ENCODE peak calls at places on chromosomes 5 and 9, in six cellular contexts. One of them, this sample, is unnamed.

GRCh38 chr9:129154866-129155477 is 23.1 kb downstream of the IER5L start:
- DNase-seq in heart left ventricle: no peak
- DNase-seq in astrocyte: no peak
- DNase-seq in AG04450: no peak
- DNase-seq in Peyer's patch: no peak
- DNase-seq in kidney epithelial cell: no peak
- DNase-seq in this sample: peak; percentile 66

GRCh38 chr5:128674837-128675446 is 136.9 kb upstream of the FBN2 start:
- DNase-seq in heart left ventricle: no peak
- DNase-seq in astrocyte: peak; percentile 7
- DNase-seq in AG04450: peak; percentile 24
- DNase-seq in Peyer's patch: no peak
- DNase-seq in kidney epithelial cell: no peak
- DNase-seq in this sample: no peak

GRCh38 chr9:85479305-85479704 is 262.4 kb downstream of the AGTPBP1 start:
- DNase-seq in heart left ventricle: no peak
- DNase-seq in astrocyte: no peak
- DNase-seq in AG04450: no peak
- DNase-seq in Peyer's patch: no peak
- DNase-seq in kidney epithelial cell: no peak
- DNase-seq in this sample: no peak

GRCh38 chr5:139700711-139701693 is 52.9 kb downstream of the CXXC5 start:
- DNase-seq in heart left ventricle: no peak
- DNase-seq in astrocyte: no peak
- DNase-seq in AG04450: no peak
- DNase-seq in Peyer's patch: no peak
- DNase-seq in kidney epithelial cell: no peak
- DNase-seq in this sample: peak; percentile 79

GRCh38 chr5:531101-531748 is 7.0 kb upstream of the SLC9A3 start:
- DNase-seq in heart left ventricle: no peak
- DNase-seq in astrocyte: no peak
- DNase-seq in AG04450: no peak
- DNase-seq in Peyer's patch: peak; percentile 42
- DNase-seq in kidney epithelial cell: no peak
- DNase-seq in this sample: peak; percentile 68

GRCh38 chr5:6576861-6577501 is 55.9 kb downstream of the NSUN2 start:
- DNase-seq in heart left ventricle: no peak
- DNase-seq in astrocyte: peak; percentile 58
- DNase-seq in AG04450: peak; percentile 13
- DNase-seq in Peyer's patch: no peak
- DNase-seq in kidney epithelial cell: no peak
- DNase-seq in this sample: no peak

GRCh38 chr5:60677831-60678664 is 21.9 kb downstream of the DEPDC1B start:
- DNase-seq in heart left ventricle: no peak
- DNase-seq in astrocyte: peak; percentile 29
- DNase-seq in AG04450: no peak
- DNase-seq in Peyer's patch: peak; percentile 61
- DNase-seq in kidney epithelial cell: peak; percentile 23
- DNase-seq in this sample: no peak

GRCh38 chr5:81393783-81394718 is at the start of gene ACOT12:
- DNase-seq in heart left ventricle: no peak
- DNase-seq in astrocyte: peak; percentile 11
- DNase-seq in AG04450: no peak
- DNase-seq in Peyer's patch: peak; percentile 51
- DNase-seq in kidney epithelial cell: no peak
- DNase-seq in this sample: peak; percentile 62

GRCh38 chr5:65867509-65868195 is 58.7 kb upstream of the ERBIN start:
- DNase-seq in heart left ventricle: no peak
- DNase-seq in astrocyte: peak; percentile 41
- DNase-seq in AG04450: no peak
- DNase-seq in Peyer's patch: no peak
- DNase-seq in kidney epithelial cell: no peak
- DNase-seq in this sample: no peak

GRCh38 chr9:19281801-19282200 is 51.3 kb downstream of the DENND4C start:
- DNase-seq in heart left ventricle: no peak
- DNase-seq in astrocyte: no peak
- DNase-seq in AG04450: no peak
- DNase-seq in Peyer's patch: no peak
- DNase-seq in kidney epithelial cell: no peak
- DNase-seq in this sample: no peak

GRCh38 chr9:121214005-121214404 is 12.3 kb upstream of the RAB14 start:
- DNase-seq in heart left ventricle: no peak
- DNase-seq in astrocyte: no peak
- DNase-seq in AG04450: no peak
- DNase-seq in Peyer's patch: no peak
- DNase-seq in kidney epithelial cell: no peak
- DNase-seq in this sample: no peak

GRCh38 chr5:132209131-132209530 is 18.5 kb downstream of the P4HA2 start:
- DNase-seq in heart left ventricle: no peak
- DNase-seq in astrocyte: peak; percentile 85
- DNase-seq in AG04450: no peak
- DNase-seq in Peyer's patch: no peak
- DNase-seq in kidney epithelial cell: no peak
- DNase-seq in this sample: no peak

GRCh38 chr9:6584881-6585597 is 60.5 kb downstream of the GLDC start:
- DNase-seq in heart left ventricle: no peak
- DNase-seq in astrocyte: peak; percentile 20
- DNase-seq in AG04450: no peak
- DNase-seq in Peyer's patch: no peak
- DNase-seq in kidney epithelial cell: peak; percentile 9
- DNase-seq in this sample: no peak

GRCh38 chr5:10564838-10565784 is 1.2 kb downstream of the ANKRD33B start:
- DNase-seq in heart left ventricle: peak; percentile 37
- DNase-seq in astrocyte: no peak
- DNase-seq in AG04450: no peak
- DNase-seq in Peyer's patch: no peak
- DNase-seq in kidney epithelial cell: no peak
- DNase-seq in this sample: peak; percentile 90

GRCh38 chr5:160286947-160287346 is 25.4 kb downstream of the CCNJL start:
- DNase-seq in heart left ventricle: no peak
- DNase-seq in astrocyte: no peak
- DNase-seq in AG04450: no peak
- DNase-seq in Peyer's patch: no peak
- DNase-seq in kidney epithelial cell: no peak
- DNase-seq in this sample: no peak

GRCh38 chr5:160289356-160289651 is 23.1 kb downstream of the CCNJL start:
- DNase-seq in heart left ventricle: no peak
- DNase-seq in astrocyte: no peak
- DNase-seq in AG04450: no peak
- DNase-seq in Peyer's patch: no peak
- DNase-seq in kidney epithelial cell: no peak
- DNase-seq in this sample: no peak

GRCh38 chr5:160289721-160290120 is 22.6 kb downstream of the CCNJL start:
- DNase-seq in heart left ventricle: no peak
- DNase-seq in astrocyte: no peak
- DNase-seq in AG04450: no peak
- DNase-seq in Peyer's patch: no peak
- DNase-seq in kidney epithelial cell: no peak
- DNase-seq in this sample: no peak

GRCh38 chr5:160285311-160285710 is 27.1 kb downstream of the CCNJL start:
- DNase-seq in heart left ventricle: no peak
- DNase-seq in astrocyte: no peak
- DNase-seq in AG04450: no peak
- DNase-seq in Peyer's patch: no peak
- DNase-seq in kidney epithelial cell: no peak
- DNase-seq in this sample: no peak

DNA sequence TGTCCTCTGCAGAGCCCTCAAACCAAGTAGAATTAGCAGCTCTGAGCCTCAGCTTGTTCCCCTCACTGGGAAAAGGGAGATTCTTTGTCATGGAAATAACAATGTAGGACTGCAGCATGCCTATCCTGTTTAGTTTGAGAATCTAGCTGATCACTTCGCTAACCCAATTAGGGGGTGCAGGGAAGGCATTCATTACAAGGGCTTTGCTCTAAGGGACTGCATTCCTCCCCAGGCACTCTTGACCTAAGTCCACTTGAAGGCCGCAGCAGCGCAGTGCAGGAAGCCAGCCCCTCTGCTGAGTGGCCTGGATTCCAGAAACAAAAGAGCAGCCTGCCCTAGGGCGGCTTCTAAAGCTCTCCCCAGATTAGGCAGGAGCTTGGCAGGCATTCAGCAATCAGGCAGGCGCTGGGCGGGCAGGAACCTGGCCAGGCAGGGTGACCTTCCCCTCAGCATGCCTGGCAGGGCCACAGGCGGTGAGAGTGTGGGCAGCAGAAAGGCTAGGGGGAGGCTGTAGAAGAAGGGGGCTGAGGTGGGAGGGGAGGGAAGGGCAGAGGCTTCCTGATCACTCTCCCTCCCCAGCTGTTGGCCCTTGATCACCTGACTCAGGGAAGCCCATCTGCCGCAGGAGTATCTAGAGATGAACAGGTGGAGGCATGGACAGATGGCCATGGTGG is 24.8 kb downstream of the CCNJL start:
- DNase-seq in heart left ventricle: peak; percentile 86
- DNase-seq in astrocyte: peak; percentile 57
- DNase-seq in AG04450: no peak
- DNase-seq in Peyer's patch: peak; percentile 63
- DNase-seq in kidney epithelial cell: no peak
- DNase-seq in this sample: peak; percentile 87
- H3K27me3 ChIP-seq in heart left ventricle: no peaks in the 10 kb centered on the region
- H3K27me3 ChIP-seq in astrocyte: no peaks in the 10 kb centered on the region
- H3K27me3 ChIP-seq in AG04450: no peaks in the 10 kb centered on the region
- H3K27me3 ChIP-seq in Peyer's patch: no peaks in the 10 kb centered on the region
- H3K27me3 ChIP-seq in kidney epithelial cell: no peaks in the 10 kb centered on the region
- H3K27me3 ChIP-seq in this sample: no peaks in the 10 kb centered on the region

DNA sequence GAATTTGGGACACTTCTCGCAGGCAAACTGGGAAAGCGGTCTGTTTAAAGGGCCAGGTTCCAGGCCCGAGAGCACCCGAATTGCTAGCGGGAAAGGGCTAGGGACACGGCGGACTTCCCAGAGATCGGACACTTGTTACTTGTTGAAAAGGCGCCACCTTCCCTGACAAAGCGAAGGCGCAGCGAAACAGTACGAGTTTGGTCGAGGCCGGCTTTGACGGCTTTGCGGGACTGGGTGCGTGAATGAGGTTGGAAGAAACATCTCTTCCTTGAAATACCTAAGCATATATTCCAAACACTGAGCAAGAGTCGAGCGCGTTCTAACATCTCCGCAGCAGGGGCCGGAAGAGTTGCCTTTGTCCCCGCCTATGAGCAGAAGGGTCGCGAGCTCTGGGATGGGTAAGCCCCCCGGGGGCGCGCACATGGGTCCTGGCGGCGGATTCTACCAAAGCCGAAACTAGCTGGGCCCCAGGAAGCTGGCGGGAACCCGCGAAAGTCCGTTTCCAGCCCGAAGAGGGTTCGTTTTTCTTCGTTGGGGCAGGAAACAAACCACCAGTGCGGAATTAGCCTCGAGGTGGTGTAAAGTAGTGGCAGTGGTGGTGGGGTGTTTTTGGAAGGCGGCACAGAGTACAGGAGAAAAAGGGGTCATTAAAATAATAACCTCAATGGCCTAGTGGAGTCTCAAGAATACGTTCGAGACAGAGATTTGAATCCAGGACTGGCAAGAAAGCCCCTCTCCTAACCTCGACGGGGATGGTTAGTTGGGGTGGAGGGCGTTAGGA is 1.5 kb downstream of the GDNF start:
- DNase-seq in heart left ventricle: no peak
- DNase-seq in astrocyte: no peak
- DNase-seq in AG04450: no peak
- DNase-seq in Peyer's patch: no peak
- DNase-seq in kidney epithelial cell: no peak
- DNase-seq in this sample: no peak
- H3K27me3 ChIP-seq in heart left ventricle: peaks cover 93% of the 10 kb centered on the region
- H3K27me3 ChIP-seq in astrocyte: peaks cover 17% of the 10 kb centered on the region
- H3K27me3 ChIP-seq in AG04450: peaks cover 3% of the 10 kb centered on the region
- H3K27me3 ChIP-seq in Peyer's patch: no peaks in the 10 kb centered on the region
- H3K27me3 ChIP-seq in kidney epithelial cell: peaks cover 54% of the 10 kb centered on the region
- H3K27me3 ChIP-seq in this sample: peaks cover 3% of the 10 kb centered on the region

DNA sequence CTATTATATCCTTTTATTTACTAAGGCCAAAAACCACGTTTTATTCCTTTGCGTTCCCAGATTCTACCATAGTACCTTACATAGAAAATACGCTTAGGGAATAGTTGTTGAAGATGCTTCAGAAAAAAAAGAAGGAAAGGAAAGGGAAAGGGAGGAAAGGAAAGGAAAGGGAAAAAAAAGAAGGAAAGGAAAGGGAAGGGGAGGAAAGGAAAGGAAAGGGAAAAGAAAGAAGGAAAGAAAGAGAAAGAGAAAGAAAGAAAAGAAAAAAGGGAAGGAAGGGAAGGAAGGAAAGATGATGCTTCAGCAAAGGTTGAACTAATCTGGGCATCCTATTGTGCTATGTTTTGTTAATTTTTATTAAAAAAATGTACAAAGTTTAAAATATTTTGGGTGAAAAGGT is 131.5 kb downstream of the GIN1 start:
- DNase-seq in heart left ventricle: no peak
- DNase-seq in astrocyte: no peak
- DNase-seq in AG04450: no peak
- DNase-seq in Peyer's patch: no peak
- DNase-seq in kidney epithelial cell: no peak
- DNase-seq in this sample: no peak
- H3K27me3 ChIP-seq in heart left ventricle: no peaks in the 10 kb centered on the region
- H3K27me3 ChIP-seq in astrocyte: no peaks in the 10 kb centered on the region
- H3K27me3 ChIP-seq in AG04450: no peaks in the 10 kb centered on the region
- H3K27me3 ChIP-seq in Peyer's patch: no peaks in the 10 kb centered on the region
- H3K27me3 ChIP-seq in kidney epithelial cell: no peaks in the 10 kb centered on the region
- H3K27me3 ChIP-seq in this sample: no peaks in the 10 kb centered on the region

DNA sequence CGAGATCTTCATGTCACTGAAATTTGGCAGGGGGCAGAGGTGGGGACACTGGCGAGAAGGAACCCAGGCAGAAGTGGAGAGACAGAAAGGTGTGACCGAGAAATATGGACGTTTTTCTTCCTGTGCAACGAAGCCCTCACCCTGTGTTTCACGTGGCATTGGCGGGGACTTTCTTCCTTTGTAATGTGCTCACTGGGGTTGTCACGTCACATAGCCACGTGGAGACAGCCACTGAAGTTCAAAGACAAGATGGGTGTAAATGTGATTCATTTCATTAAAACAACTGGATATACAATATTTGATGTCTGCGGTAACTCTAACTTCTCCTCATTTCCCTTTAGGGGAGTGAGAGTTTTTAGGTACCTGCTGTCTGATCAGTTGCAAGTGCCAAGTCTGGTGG is 225.7 kb downstream of the FSTL4 start:
- DNase-seq in heart left ventricle: peak; percentile 6
- DNase-seq in astrocyte: no peak
- DNase-seq in AG04450: no peak
- DNase-seq in Peyer's patch: no peak
- DNase-seq in kidney epithelial cell: no peak
- DNase-seq in this sample: no peak
- H3K27me3 ChIP-seq in heart left ventricle: peaks cover 18% of the 10 kb centered on the region
- H3K27me3 ChIP-seq in astrocyte: peaks cover 20% of the 10 kb centered on the region
- H3K27me3 ChIP-seq in AG04450: peaks cover 6% of the 10 kb centered on the region
- H3K27me3 ChIP-seq in Peyer's patch: no peaks in the 10 kb centered on the region
- H3K27me3 ChIP-seq in kidney epithelial cell: peaks cover 17% of the 10 kb centered on the region
- H3K27me3 ChIP-seq in this sample: peaks cover 3% of the 10 kb centered on the region

This sample was measured in spleen.